ENCODE peak calls at places on chromosomes 16 and 17, in five cellular contexts. One of them, this sample, is unnamed.

GRCh38 chr16:67917852-67918236 is 13.8 kb downstream of the CTRL start:
- DNase-seq in uterus: no peak
- DNase-seq in brain pericyte: no peak
- DNase-seq in HT-29: no peak
- DNase-seq in iris pigment epithelial cell: peak
- DNase-seq in this sample: peak

GRCh38 chr16:73746554-73746953 is 550.1 kb upstream of the PSMD7 start:
- DNase-seq in uterus: no peak
- DNase-seq in brain pericyte: no peak
- DNase-seq in HT-29: no peak
- DNase-seq in iris pigment epithelial cell: no peak
- DNase-seq in this sample: no peak

GRCh38 chr17:32882734-32883133 is 5.8 kb upstream of the MYO1D start:
- DNase-seq in uterus: no peak
- DNase-seq in brain pericyte: no peak
- DNase-seq in HT-29: no peak
- DNase-seq in iris pigment epithelial cell: no peak
- DNase-seq in this sample: no peak

GRCh38 chr16:85261657-85262557 is 149.6 kb upstream of the CIBAR2 start:
- DNase-seq in uterus: no peak
- DNase-seq in brain pericyte: no peak
- DNase-seq in HT-29: no peak
- DNase-seq in iris pigment epithelial cell: no peak
- DNase-seq in this sample: no peak

GRCh38 chr16:71927383-71927782 is 32.1 kb downstream of the IST1 start:
- DNase-seq in uterus: peak
- DNase-seq in brain pericyte: no peak
- DNase-seq in HT-29: peak
- DNase-seq in iris pigment epithelial cell: peak
- DNase-seq in this sample: peak

GRCh38 chr17:35566955-35567354 is 6.3 kb upstream of the SLFN14 start:
- DNase-seq in uterus: peak
- DNase-seq in brain pericyte: no peak
- DNase-seq in HT-29: no peak
- DNase-seq in iris pigment epithelial cell: no peak
- DNase-seq in this sample: no peak

GRCh38 chr17:79192503-79193500 is 118.2 kb downstream of the ENGASE start:
- DNase-seq in uterus: no peak
- DNase-seq in brain pericyte: no peak
- DNase-seq in HT-29: peak
- DNase-seq in iris pigment epithelial cell: peak
- DNase-seq in this sample: peak

GRCh38 chr17:31581022-31581483 is 189.6 kb downstream of the RAB11FIP4 start:
- DNase-seq in uterus: peak
- DNase-seq in brain pericyte: peak
- DNase-seq in HT-29: peak
- DNase-seq in iris pigment epithelial cell: peak
- DNase-seq in this sample: no peak

GRCh38 chr17:8140058-8140412 is 12.2 kb downstream of the PER1 start:
- DNase-seq in uterus: no peak
- DNase-seq in brain pericyte: no peak
- DNase-seq in HT-29: no peak
- DNase-seq in iris pigment epithelial cell: no peak
- DNase-seq in this sample: peak

GRCh38 chr16:85136705-85137322 is 24.5 kb upstream of the CIBAR2 start:
- DNase-seq in uterus: peak
- DNase-seq in brain pericyte: peak
- DNase-seq in HT-29: no peak
- DNase-seq in iris pigment epithelial cell: no peak
- DNase-seq in this sample: no peak

GRCh38 chr16:46996952-46997458 is 23.5 kb upstream of the DNAJA2 start:
- DNase-seq in uterus: no peak
- DNase-seq in brain pericyte: no peak
- DNase-seq in HT-29: no peak
- DNase-seq in iris pigment epithelial cell: no peak
- DNase-seq in this sample: peak

GRCh38 chr16:12006637-12007036 is 30.1 kb downstream of the SNX29 start:
- DNase-seq in uterus: no peak
- DNase-seq in brain pericyte: no peak
- DNase-seq in HT-29: no peak
- DNase-seq in iris pigment epithelial cell: no peak
- DNase-seq in this sample: no peak

GRCh38 chr16:58128721-58129096 is 472 bp downstream of the CFAP20 start:
- DNase-seq in uterus: no peak
- DNase-seq in brain pericyte: no peak
- DNase-seq in HT-29: no peak
- DNase-seq in iris pigment epithelial cell: no peak
- DNase-seq in this sample: peak